ENCODE peak calls at places on chromosomes 4 and X, in four cellular contexts. One of them, this sample, is unnamed. For H3K36me3, the result is how much of the 10 kb centered on the place peaks cover.

GRCh38 chr4:150155391-150155790 is 77.1 kb downstream of the DCLK2 start:
- DNase-seq in SK-N-SH: peak
- DNase-seq in HepG2: no peak
- DNase-seq in K562: no peak
- DNase-seq in this sample: no peak

GRCh38 chrX:2748171-2748814 is 3.5 kb upstream of the XG start:
- DNase-seq in SK-N-SH: no peak
- DNase-seq in HepG2: no peak
- DNase-seq in K562: no peak
- DNase-seq in this sample: no peak

GRCh38 chr4:155966661-155967060 is 13.0 kb upstream of the CTSO start:
- DNase-seq in SK-N-SH: no peak
- DNase-seq in HepG2: no peak
- DNase-seq in K562: no peak
- DNase-seq in this sample: no peak

GRCh38 chr4:185235480-185236154 is 26.2 kb downstream of the SNX25 start:
- DNase-seq in SK-N-SH: peak
- DNase-seq in HepG2: peak
- DNase-seq in K562: no peak
- DNase-seq in this sample: no peak

GRCh38 chr4:122889726-122890125 is 32.7 kb downstream of the NUDT6 start:
- DNase-seq in SK-N-SH: no peak
- DNase-seq in HepG2: no peak
- DNase-seq in K562: no peak
- DNase-seq in this sample: no peak

GRCh38 chrX:120839506-120839905 is 36.2 kb downstream of the CT47B1 start:
- DNase-seq in SK-N-SH: no peak
- DNase-seq in HepG2: no peak
- DNase-seq in K562: no peak
- DNase-seq in this sample: no peak

GRCh38 chr4:183098080-183098722 is 856 bp upstream of the WWC2 start:
- DNase-seq in SK-N-SH: peak
- DNase-seq in HepG2: peak
- DNase-seq in K562: peak
- DNase-seq in this sample: no peak

GRCh38 chr4:153439831-153440230 is 26.3 kb upstream of the TMEM131L start:
- DNase-seq in SK-N-SH: no peak
- DNase-seq in HepG2: no peak
- DNase-seq in K562: no peak
- DNase-seq in this sample: no peak

GRCh38 chrX:1025413-1025812 is 187.0 kb downstream of the CRLF2 start:
- DNase-seq in SK-N-SH: no peak
- DNase-seq in HepG2: no peak
- DNase-seq in K562: no peak
- DNase-seq in this sample: no peak

GRCh38 chrX:6228720-6229119 is at the start of gene NLGN4X:
- DNase-seq in SK-N-SH: peak
- DNase-seq in HepG2: no peak
- DNase-seq in K562: no peak
- DNase-seq in this sample: no peak

GRCh38 chr4:175542787-175543186 is 269.3 kb downstream of the GPM6A start:
- DNase-seq in SK-N-SH: peak
- DNase-seq in HepG2: no peak
- DNase-seq in K562: no peak
- DNase-seq in this sample: no peak

GRCh38 chr4:153335665-153336064 is 8.8 kb upstream of the MND1 start:
- DNase-seq in SK-N-SH: no peak
- DNase-seq in HepG2: no peak
- DNase-seq in K562: no peak
- DNase-seq in this sample: no peak

GRCh38 chr4:182806259-182807252 is 110.6 kb downstream of the DCTD start:
- DNase-seq in SK-N-SH: peak
- DNase-seq in HepG2: peak
- DNase-seq in K562: peak
- DNase-seq in this sample: peak

GRCh38 chr4:163776961-163777360 is 282.5 kb downstream of the TMA16 start:
- DNase-seq in SK-N-SH: no peak
- DNase-seq in HepG2: no peak
- DNase-seq in K562: no peak
- DNase-seq in this sample: no peak

GRCh38 chr4:174107749-174108354 is 175.6 kb downstream of the FBXO8 start:
- DNase-seq in SK-N-SH: no peak
- DNase-seq in HepG2: no peak
- DNase-seq in K562: no peak
- DNase-seq in this sample: no peak

GRCh38 chrX:10630320-10630719 is 9.9 kb upstream of the MID1 start:
- DNase-seq in SK-N-SH: no peak
- DNase-seq in HepG2: no peak
- DNase-seq in K562: no peak
- DNase-seq in this sample: no peak

GRCh38 chrX:290476-291166 is 9.4 kb downstream of the PLCXD1 start:
- DNase-seq in SK-N-SH: no peak
- DNase-seq in HepG2: no peak
- DNase-seq in K562: no peak
- DNase-seq in this sample: no peak

GRCh38 chr4:122539861-122540465 is 80.9 kb downstream of the IL21 start:
- DNase-seq in SK-N-SH: no peak
- DNase-seq in HepG2: no peak
- DNase-seq in K562: no peak
- DNase-seq in this sample: no peak

GRCh38 chrX:100648601-100649417 is 4.8 kb downstream of the SRPX2 start:
- DNase-seq in SK-N-SH: no peak
- DNase-seq in HepG2: peak
- DNase-seq in K562: no peak
- DNase-seq in this sample: no peak

GRCh38 chr4:26140150-26140898 is 180.5 kb upstream of the RBPJ start:
- DNase-seq in SK-N-SH: no peak
- DNase-seq in HepG2: no peak
- DNase-seq in K562: no peak
- DNase-seq in this sample: no peak

GRCh38 chr4:1713003-1713397 is 881 bp upstream of the SLBP start:
- DNase-seq in SK-N-SH: no peak
- DNase-seq in HepG2: no peak
- DNase-seq in K562: no peak
- DNase-seq in this sample: no peak

GRCh38 chrX:55489315-55490009 is at the start of gene USP51:
- DNase-seq in SK-N-SH: peak
- DNase-seq in HepG2: no peak
- DNase-seq in K562: peak
- DNase-seq in this sample: no peak

GRCh38 chrX:3026074-3026588 is 15.1 kb upstream of the ARSF start:
- DNase-seq in SK-N-SH: no peak
- DNase-seq in HepG2: no peak
- DNase-seq in K562: no peak
- DNase-seq in this sample: no peak

GRCh38 chrX:41984628-41985027 is 61.3 kb upstream of the CASK start:
- DNase-seq in SK-N-SH: no peak
- DNase-seq in HepG2: no peak
- DNase-seq in K562: no peak
- DNase-seq in this sample: peak

GRCh38 chrX:42823443-42823842 is 45.5 kb upstream of the PPP1R2C start:
- DNase-seq in SK-N-SH: no peak
- DNase-seq in HepG2: no peak
- DNase-seq in K562: no peak
- DNase-seq in this sample: no peak

GRCh38 chr4:23327120-23327519 is 562.7 kb downstream of the PPARGC1A start:
- DNase-seq in SK-N-SH: no peak
- DNase-seq in HepG2: no peak
- DNase-seq in K562: no peak
- DNase-seq in this sample: no peak

GRCh38 chrX:129759576-129760061 is 20.1 kb upstream of the SASH3 start:
- DNase-seq in SK-N-SH: no peak
- DNase-seq in HepG2: no peak
- DNase-seq in K562: peak
- DNase-seq in this sample: no peak

GRCh38 chrX:54413753-54414152 is 26.5 kb upstream of the TSR2 start:
- DNase-seq in SK-N-SH: no peak
- DNase-seq in HepG2: peak
- DNase-seq in K562: no peak
- DNase-seq in this sample: no peak

GRCh38 chrX:22116585-22117546 is 84.7 kb downstream of the PHEX start:
- DNase-seq in SK-N-SH: no peak
- DNase-seq in HepG2: no peak
- DNase-seq in K562: no peak
- DNase-seq in this sample: no peak

GRCh38 chr4:185229021-185229818 is 19.8 kb downstream of the SNX25 start:
- DNase-seq in SK-N-SH: no peak
- DNase-seq in HepG2: no peak
- DNase-seq in K562: no peak
- DNase-seq in this sample: no peak

GRCh38 chrX:154020500-154021115 is 906 bp upstream of the IRAK1 start:
- DNase-seq in SK-N-SH: no peak
- DNase-seq in HepG2: no peak
- DNase-seq in K562: no peak
- DNase-seq in this sample: no peak

GRCh38 chr4:66609014-66609413 is 936.3 kb downstream of the CENPC start:
- DNase-seq in SK-N-SH: no peak
- DNase-seq in HepG2: no peak
- DNase-seq in K562: no peak
- DNase-seq in this sample: no peak

GRCh38 chr4:95729596-95729995 is 110.3 kb upstream of the PDHA2 start:
- DNase-seq in SK-N-SH: no peak
- DNase-seq in HepG2: no peak
- DNase-seq in K562: no peak
- DNase-seq in this sample: no peak

GRCh38 chr4:41507292-41507933 is 30.5 kb upstream of the LIMCH1 start:
- DNase-seq in SK-N-SH: no peak
- DNase-seq in HepG2: no peak
- DNase-seq in K562: no peak
- DNase-seq in this sample: no peak

GRCh38 chr4:65559270-65559669 is 111.0 kb downstream of the EPHA5 start:
- DNase-seq in SK-N-SH: no peak
- DNase-seq in HepG2: no peak
- DNase-seq in K562: no peak
- DNase-seq in this sample: no peak

DNA sequence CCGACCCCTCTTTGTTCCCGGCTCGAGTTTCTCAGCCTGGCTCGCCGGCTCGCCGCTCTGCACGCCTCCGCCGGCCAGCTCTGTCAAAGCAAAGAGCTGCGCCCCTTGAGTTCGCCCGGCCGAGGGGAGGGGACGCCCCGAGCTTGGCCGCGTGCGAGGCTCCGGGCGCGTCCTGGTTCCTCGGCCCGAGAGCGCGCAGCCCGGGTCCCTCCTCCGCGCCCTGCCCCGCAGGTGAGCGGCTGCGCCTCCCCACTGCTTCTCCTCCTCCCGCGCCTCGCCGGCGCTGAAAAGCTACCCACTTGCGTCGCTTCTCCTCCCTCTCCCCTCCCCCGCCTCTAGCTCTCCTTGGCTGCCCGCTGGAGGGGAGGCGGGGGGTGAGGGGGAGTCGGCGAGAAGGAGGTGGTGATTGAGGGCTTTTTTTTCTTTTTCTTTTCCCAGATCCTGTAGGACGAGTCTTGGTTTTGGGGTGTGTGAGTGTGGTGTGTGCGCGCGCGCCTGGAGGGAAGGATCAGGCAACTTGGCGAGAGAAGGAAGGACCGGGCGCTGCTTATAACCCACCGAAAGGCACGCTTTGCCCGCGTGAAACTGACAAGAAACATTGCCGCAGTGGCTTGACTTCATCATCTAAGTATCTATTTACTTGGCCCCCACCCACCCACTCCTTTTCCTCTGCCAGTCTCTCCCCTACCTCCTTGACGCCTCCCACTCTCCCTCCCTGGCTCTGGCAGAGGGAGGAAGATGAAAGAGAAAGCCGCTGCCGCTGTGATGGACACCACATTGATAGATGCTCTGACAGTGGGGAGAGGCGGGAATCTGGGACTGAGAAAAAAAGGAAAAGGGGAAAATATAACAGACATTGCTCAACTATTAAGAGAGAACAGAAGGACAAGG is at the start of gene LEF1:
- DNase-seq in SK-N-SH: peak
- DNase-seq in HepG2: no peak
- DNase-seq in K562: peak
- DNase-seq in this sample: no peak
- TF ChIP-seq ELF1 in SK-N-SH: no peak
- TF ChIP-seq ELF1 in HepG2: no peak
- TF ChIP-seq ELF1 in K562: no peak
- TF ChIP-seq ELF1 in this sample: no peak

DNA sequence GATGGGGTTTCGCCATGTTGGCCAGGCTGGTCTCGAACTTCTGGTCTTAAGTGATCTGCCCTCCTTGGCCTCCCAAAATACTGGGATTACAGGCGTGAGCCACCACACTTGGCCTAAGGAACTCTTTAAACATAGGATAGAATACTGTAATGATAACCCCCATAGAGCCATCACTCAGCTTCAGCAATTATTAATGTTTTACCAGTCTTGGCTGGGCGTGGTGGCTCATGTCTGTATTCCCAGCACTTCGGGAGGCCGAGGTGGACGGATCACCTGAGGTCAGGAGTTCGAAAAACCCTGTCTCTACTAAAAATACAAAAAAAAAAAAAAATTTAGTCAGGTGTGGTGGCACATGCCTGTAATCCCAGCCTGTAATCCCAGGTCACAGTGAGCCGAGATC is 15.1 kb downstream of the EIF2S3 start:
- DNase-seq in SK-N-SH: no peak
- DNase-seq in HepG2: no peak
- DNase-seq in K562: no peak
- DNase-seq in this sample: no peak
- H3K36me3 ChIP-seq in SK-N-SH: half or more
- H3K36me3 ChIP-seq in HepG2: under half
- H3K36me3 ChIP-seq in K562: half or more
- H3K36me3 ChIP-seq in this sample: under half

GRCh38 chr4:47668810-47669408 is 169.0 kb downstream of the CORIN start:
- DNase-seq in SK-N-SH: peak
- DNase-seq in HepG2: peak
- DNase-seq in K562: peak
- DNase-seq in this sample: peak
- TF ChIP-seq ELF1 in SK-N-SH: no peak
- TF ChIP-seq ELF1 in HepG2: no peak
- TF ChIP-seq ELF1 in K562: no peak
- TF ChIP-seq ELF1 in this sample: no peak

GRCh38 chr4:2907226-2907625 is 56.0 kb downstream of the NOP14 start:
- DNase-seq in SK-N-SH: no peak
- DNase-seq in HepG2: no peak
- DNase-seq in K562: no peak
- DNase-seq in this sample: no peak
- H3K36me3 ChIP-seq in SK-N-SH: half or more
- H3K36me3 ChIP-seq in HepG2: half or more
- H3K36me3 ChIP-seq in K562: half or more
- H3K36me3 ChIP-seq in this sample: under half

GRCh38 chr4:141636771-141637460 is 533 bp downstream of the IL15 start:
- DNase-seq in SK-N-SH: peak
- DNase-seq in HepG2: no peak
- DNase-seq in K562: no peak
- DNase-seq in this sample: peak
- TF ChIP-seq ELF1 in SK-N-SH: no peak
- TF ChIP-seq ELF1 in HepG2: no peak
- TF ChIP-seq ELF1 in K562: no peak
- TF ChIP-seq ELF1 in this sample: no peak

DNA sequence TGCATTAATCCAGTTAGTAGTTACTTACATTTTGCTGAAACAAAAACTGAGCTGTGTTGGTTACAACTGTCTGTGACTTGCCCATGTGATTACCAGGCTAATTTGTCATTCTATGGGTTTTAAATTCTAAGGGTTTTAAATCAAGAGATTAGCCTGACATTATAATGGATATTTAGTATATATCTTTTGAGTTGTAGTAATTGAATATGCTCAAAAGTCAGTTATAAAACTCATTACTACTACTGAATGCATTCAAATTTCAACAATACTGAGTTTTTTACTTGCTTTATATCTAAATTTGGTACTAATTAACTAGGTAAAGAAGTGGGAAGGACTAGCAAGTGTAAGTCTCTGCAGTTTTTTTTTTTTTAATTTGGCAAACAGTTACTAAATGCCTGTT is 14.7 kb downstream of the LARP7 start:
- DNase-seq in SK-N-SH: no peak
- DNase-seq in HepG2: no peak
- DNase-seq in K562: no peak
- DNase-seq in this sample: no peak
- H3K36me3 ChIP-seq in SK-N-SH: half or more
- H3K36me3 ChIP-seq in HepG2: under half
- H3K36me3 ChIP-seq in K562: half or more
- H3K36me3 ChIP-seq in this sample: under half

This sample was measured in HCT116.